ENCODE peak calls at places on chromosomes 5 and 9, in eight cellular contexts. X is astrocyte of the cerebellum; S is upper lobe of left lung; V is thyroid gland; F is endothelial cell; B is neural crest cell; N is CD4-positive, alpha-beta T cell; G is MCF 10A. U is an unnamed sample.

GRCh38 chr5:146079695-146080361 is 25.5 kb downstream of the PLAC8L1 start:
- DNase-seq in X (no peak), S (no peak), V (no peak), F (no peak), B (no peak), N (no peak), G (peak; percentile 82), U (no peak)

GRCh38 chr9:80648336-80648735 is 1041.0 kb downstream of the TLE1 start:
- DNase-seq in X (peak; percentile 55), S (no peak), V (no peak), F (no peak), B (no peak), N (no peak), G (peak; percentile 52), U (no peak)

GRCh38 chr9:99105152-99106043 is 485 bp downstream of the TGFBR1 start:
- DNase-seq in X (peak; percentile 54), S (peak; percentile 90), V (peak; percentile 82), F (peak; percentile 80), B (peak; percentile 57), N (peak; percentile 39), G (peak; percentile 72), U (peak; percentile 60)

GRCh38 chr9:35910613-35911488 is 1.6 kb downstream of the SPAAR start:
- DNase-seq in X (no peak), S (peak; percentile 55), V (peak; percentile 18), F (peak; percentile 48), B (no peak), N (no peak), G (peak; percentile 86), U (no peak)

GRCh38 chr5:137372386-137373160 is 126.6 kb downstream of the SPOCK1 start:
- DNase-seq in X (peak; percentile 16), S (no peak), V (no peak), F (no peak), B (no peak), N (no peak), G (no peak), U (no peak)

GRCh38 chr9:137168575-137168906 is 1.3 kb downstream of the LRRC26 start:
- DNase-seq in X (no peak), S (no peak), V (no peak), F (no peak), B (no peak), N (no peak), G (no peak), U (no peak)

GRCh38 chr9:15377625-15378252 is 44.9 kb upstream of the SNAPC3 start:
- DNase-seq in X (no peak), S (no peak), V (no peak), F (no peak), B (no peak), N (no peak), G (no peak), U (no peak)

GRCh38 chr9:96140401-96141180 is 161.4 kb downstream of the HSD17B3 start:
- DNase-seq in X (no peak), S (no peak), V (no peak), F (no peak), B (no peak), N (no peak), G (no peak), U (no peak)

GRCh38 chr9:123796618-123797484 is 133.1 kb downstream of the DENND1A start:
- DNase-seq in X (no peak), S (no peak), V (no peak), F (no peak), B (no peak), N (no peak), G (no peak), U (no peak)

GRCh38 chr9:121972501-121972981 is 120.6 kb downstream of the TTLL11 start:
- DNase-seq in X (no peak), S (peak; percentile 89), V (peak; percentile 89), F (no peak), B (no peak), N (no peak), G (peak; percentile 95), U (no peak)

GRCh38 chr5:81906086-81906485 is 65.7 kb upstream of the ATG10 start:
- DNase-seq in X (no peak), S (no peak), V (no peak), F (no peak), B (no peak), N (no peak), G (no peak), U (no peak)

GRCh38 chr5:81901539-81901938 is 70.3 kb upstream of the ATG10 start:
- DNase-seq in X (no peak), S (no peak), V (no peak), F (no peak), B (no peak), N (no peak), G (no peak), U (no peak)

GRCh38 chr5:81907012-81907411 is 64.8 kb upstream of the ATG10 start:
- DNase-seq in X (no peak), S (no peak), V (no peak), F (no peak), B (no peak), N (no peak), G (no peak), U (no peak)

GRCh38 chr5:81904861-81905260 is 67.0 kb upstream of the ATG10 start:
- DNase-seq in X (no peak), S (no peak), V (no peak), F (no peak), B (no peak), N (no peak), G (no peak), U (no peak)

DNA sequence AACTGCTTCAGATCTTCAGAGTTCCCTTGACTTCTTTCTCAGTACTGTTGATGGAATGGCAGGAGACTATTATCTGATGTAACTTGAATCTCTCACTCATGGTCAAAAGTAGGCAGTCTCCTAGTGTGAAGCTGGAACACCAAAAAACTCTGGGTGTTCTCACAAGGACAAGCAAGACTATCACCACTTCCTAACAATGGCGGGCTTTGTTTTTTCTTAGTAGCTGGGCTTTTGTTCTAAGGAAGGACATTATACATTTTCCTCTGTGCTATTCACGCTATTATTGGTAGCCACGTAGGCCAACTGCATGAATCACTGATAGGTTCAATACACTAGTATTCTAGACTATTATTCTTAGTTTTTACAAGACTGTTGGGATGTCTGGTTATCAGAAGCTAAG is 67.7 kb upstream of the ATG10 start:
- DNase-seq in X (no peak), S (no peak), V (no peak), F (no peak), B (no peak), N (no peak), G (no peak), U (no peak)
- TF ChIP-seq CTCF in X (no peak), S (no peak), V (no peak), F (no peak), B (no peak), N (no peak), G (no peak), U (no peak)

GRCh38 chr5:72749362-72749997 is 67.0 kb upstream of the TNPO1 start:
- DNase-seq in X (no peak), S (no peak), V (no peak), F (no peak), B (no peak), N (no peak), G (no peak), U (no peak)
- TF ChIP-seq CTCF in X (no peak), S (no peak), V (no peak), F (no peak), B (no peak), N (no peak), G (no peak), U (no peak)

GRCh38 chr5:150163035-150163434 is 3.5 kb upstream of the CDX1 start:
- DNase-seq in X (no peak), S (no peak), V (no peak), F (no peak), B (no peak), N (no peak), G (no peak), U (no peak)
- TF ChIP-seq CTCF in X (no peak), S (no peak), V (no peak), F (no peak), B (no peak), N (no peak), G (no peak), U (no peak)

DNA sequence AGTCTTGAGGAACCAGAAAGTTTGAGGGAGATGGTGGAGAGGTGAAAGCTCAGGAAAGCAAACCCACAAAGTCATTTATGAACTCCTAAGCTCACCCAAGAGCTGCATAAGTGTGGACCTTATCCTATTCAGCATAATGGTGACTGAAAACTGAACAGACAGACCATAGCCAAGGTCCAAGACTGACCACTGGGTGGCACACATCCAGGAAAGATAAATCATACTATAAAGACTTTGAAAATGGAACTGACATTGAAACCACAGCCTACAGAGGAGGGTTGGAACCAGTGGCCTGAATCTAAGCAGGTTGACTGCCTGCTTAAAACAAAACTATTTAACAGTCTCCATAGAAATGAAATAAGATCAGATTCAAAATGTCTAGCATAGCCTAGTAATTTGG is 121.1 kb upstream of the RGS7BP start:
- DNase-seq in X (peak; percentile 24), S (no peak), V (no peak), F (peak; percentile 45), B (peak; percentile 10), N (no peak), G (peak; percentile 60), U (no peak)
- TF ChIP-seq CTCF in X (no peak), S (no peak), V (no peak), F (peak; percentile 59), B (peak; percentile 59), N (no peak), G (no peak), U (no peak)

DNA sequence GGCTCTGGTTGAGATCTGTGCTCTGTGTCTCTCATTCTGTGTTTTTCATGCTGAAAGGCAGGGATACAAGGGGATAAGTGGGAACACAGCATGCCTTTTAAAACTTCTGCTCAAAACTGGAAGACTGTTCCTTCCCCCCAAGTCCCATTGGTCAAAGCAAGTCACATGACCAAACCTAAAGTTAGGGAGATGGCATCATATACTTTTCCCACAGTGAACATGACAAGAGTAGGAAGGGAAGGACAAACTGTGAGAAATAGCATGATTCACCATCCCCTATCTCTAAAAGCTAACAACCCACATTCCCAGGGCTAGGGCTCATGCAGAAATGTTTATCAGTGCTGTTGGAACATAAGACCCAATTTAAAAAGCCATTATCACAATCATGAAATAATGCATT is 24.2 kb upstream of the SHISAL2B start:
- DNase-seq in X (no peak), S (no peak), V (no peak), F (no peak), B (no peak), N (no peak), G (peak; percentile 37), U (no peak)
- TF ChIP-seq CTCF in X (no peak), S (no peak), V (no peak), F (no peak), B (no peak), N (no peak), G (no peak), U (no peak)

GRCh38 chr9:130319944-130320696 is 54.6 kb downstream of the HMCN2 start:
- DNase-seq in X (no peak), S (no peak), V (no peak), F (no peak), B (no peak), N (no peak), G (no peak), U (no peak)

GRCh38 chr9:130321082-130321481 is 55.5 kb downstream of the HMCN2 start:
- DNase-seq in X (no peak), S (no peak), V (no peak), F (no peak), B (no peak), N (no peak), G (no peak), U (no peak)

GRCh38 chr9:130319300-130319699 is 53.7 kb downstream of the HMCN2 start:
- DNase-seq in X (no peak), S (no peak), V (no peak), F (no peak), B (no peak), N (no peak), G (no peak), U (no peak)

GRCh38 chr9:130321539-130321938 is 56.0 kb downstream of the HMCN2 start:
- DNase-seq in X (no peak), S (no peak), V (no peak), F (no peak), B (no peak), N (no peak), G (no peak), U (no peak)

GRCh38 chr9:130320697-130321080 is 55.1 kb downstream of the HMCN2 start:
- DNase-seq in X (no peak), S (peak; percentile 27), V (peak; percentile 35), F (no peak), B (no peak), N (no peak), G (peak; percentile 31), U (no peak)
- TF ChIP-seq CTCF in X (peak; percentile 13), S (no peak), V (no peak), F (no peak), B (no peak), N (no peak), G (no peak), U (no peak)

U was measured in activated B cell treated with CpG ODN at 0.5 μM for 24 hours.